ENCODE peak calls at places on chromosomes 4 and X, in seven cellular contexts. One of them, this sample, is unnamed.

GRCh38 chr4:76969493-76969892 is 19.9 kb downstream of the SEPTIN11 start:
- DNase-seq in sciatic nerve: no peak
- DNase-seq in OCI-M1: no peak
- DNase-seq in B cell: no peak
- DNase-seq in activated CD4-positive, alpha-beta T cell treated with anti-CD3 and anti-CD28 coated beads for 24 hours: no peak
- DNase-seq in CD4-positive, alpha-beta memory T cell: no peak
- DNase-seq in AG04450: no peak
- DNase-seq in this sample: no peak

GRCh38 chr4:182955411-182955810 is 38.2 kb upstream of the DCTD start:
- DNase-seq in sciatic nerve: no peak
- DNase-seq in OCI-M1: no peak
- DNase-seq in B cell: no peak
- DNase-seq in activated CD4-positive, alpha-beta T cell treated with anti-CD3 and anti-CD28 coated beads for 24 hours: no peak
- DNase-seq in CD4-positive, alpha-beta memory T cell: no peak
- DNase-seq in AG04450: no peak
- DNase-seq in this sample: no peak

GRCh38 chr4:34733185-34733916 is 1511.0 kb downstream of the ARAP2 start:
- DNase-seq in sciatic nerve: no peak
- DNase-seq in OCI-M1: no peak
- DNase-seq in B cell: no peak
- DNase-seq in activated CD4-positive, alpha-beta T cell treated with anti-CD3 and anti-CD28 coated beads for 24 hours: no peak
- DNase-seq in CD4-positive, alpha-beta memory T cell: no peak
- DNase-seq in AG04450: no peak
- DNase-seq in this sample: no peak

GRCh38 chr4:72564184-72564583 is 4.8 kb downstream of the ADAMTS3 start:
- DNase-seq in sciatic nerve: no peak
- DNase-seq in OCI-M1: no peak
- DNase-seq in B cell: no peak
- DNase-seq in activated CD4-positive, alpha-beta T cell treated with anti-CD3 and anti-CD28 coated beads for 24 hours: no peak
- DNase-seq in CD4-positive, alpha-beta memory T cell: no peak
- DNase-seq in AG04450: no peak
- DNase-seq in this sample: no peak

GRCh38 chr4:121951570-121952110 is at the start of gene TRPC3:
- DNase-seq in sciatic nerve: peak
- DNase-seq in OCI-M1: no peak
- DNase-seq in B cell: no peak
- DNase-seq in activated CD4-positive, alpha-beta T cell treated with anti-CD3 and anti-CD28 coated beads for 24 hours: no peak
- DNase-seq in CD4-positive, alpha-beta memory T cell: peak
- DNase-seq in AG04450: no peak
- DNase-seq in this sample: no peak

GRCh38 chr4:11497212-11497806 is 68.6 kb upstream of the HS3ST1 start:
- DNase-seq in sciatic nerve: no peak
- DNase-seq in OCI-M1: peak
- DNase-seq in B cell: no peak
- DNase-seq in activated CD4-positive, alpha-beta T cell treated with anti-CD3 and anti-CD28 coated beads for 24 hours: no peak
- DNase-seq in CD4-positive, alpha-beta memory T cell: no peak
- DNase-seq in AG04450: no peak
- DNase-seq in this sample: no peak

GRCh38 chrX:71919436-71919835 is 8.8 kb downstream of the NHSL2 start:
- DNase-seq in sciatic nerve: no peak
- DNase-seq in OCI-M1: no peak
- DNase-seq in B cell: no peak
- DNase-seq in activated CD4-positive, alpha-beta T cell treated with anti-CD3 and anti-CD28 coated beads for 24 hours: no peak
- DNase-seq in CD4-positive, alpha-beta memory T cell: no peak
- DNase-seq in AG04450: no peak
- DNase-seq in this sample: no peak

GRCh38 chr4:8373973-8374545 is 66.5 kb downstream of the ACOX3 start:
- DNase-seq in sciatic nerve: no peak
- DNase-seq in OCI-M1: no peak
- DNase-seq in B cell: no peak
- DNase-seq in activated CD4-positive, alpha-beta T cell treated with anti-CD3 and anti-CD28 coated beads for 24 hours: no peak
- DNase-seq in CD4-positive, alpha-beta memory T cell: no peak
- DNase-seq in AG04450: no peak
- DNase-seq in this sample: no peak

GRCh38 chrX:40853004-40853815 is 117.9 kb upstream of the MED14 start:
- DNase-seq in sciatic nerve: no peak
- DNase-seq in OCI-M1: no peak
- DNase-seq in B cell: no peak
- DNase-seq in activated CD4-positive, alpha-beta T cell treated with anti-CD3 and anti-CD28 coated beads for 24 hours: no peak
- DNase-seq in CD4-positive, alpha-beta memory T cell: no peak
- DNase-seq in AG04450: no peak
- DNase-seq in this sample: no peak

GRCh38 chrX:49053223-49054072 is 5.4 kb upstream of the CCDC120 start:
- DNase-seq in sciatic nerve: no peak
- DNase-seq in OCI-M1: no peak
- DNase-seq in B cell: peak
- DNase-seq in activated CD4-positive, alpha-beta T cell treated with anti-CD3 and anti-CD28 coated beads for 24 hours: no peak
- DNase-seq in CD4-positive, alpha-beta memory T cell: peak
- DNase-seq in AG04450: no peak
- DNase-seq in this sample: no peak

GRCh38 chrX:69538321-69538876 is 34.3 kb downstream of the NALF2 start:
- DNase-seq in sciatic nerve: peak
- DNase-seq in OCI-M1: peak
- DNase-seq in B cell: peak
- DNase-seq in activated CD4-positive, alpha-beta T cell treated with anti-CD3 and anti-CD28 coated beads for 24 hours: peak
- DNase-seq in CD4-positive, alpha-beta memory T cell: peak
- DNase-seq in AG04450: peak
- DNase-seq in this sample: peak

GRCh38 chrX:101357166-101357795 is 8.7 kb upstream of the TIMM8A start:
- DNase-seq in sciatic nerve: no peak
- DNase-seq in OCI-M1: no peak
- DNase-seq in B cell: no peak
- DNase-seq in activated CD4-positive, alpha-beta T cell treated with anti-CD3 and anti-CD28 coated beads for 24 hours: no peak
- DNase-seq in CD4-positive, alpha-beta memory T cell: no peak
- DNase-seq in AG04450: no peak
- DNase-seq in this sample: no peak

GRCh38 chr4:150038335-150039076 is 39.7 kb upstream of the DCLK2 start:
- DNase-seq in sciatic nerve: no peak
- DNase-seq in OCI-M1: no peak
- DNase-seq in B cell: peak
- DNase-seq in activated CD4-positive, alpha-beta T cell treated with anti-CD3 and anti-CD28 coated beads for 24 hours: no peak
- DNase-seq in CD4-positive, alpha-beta memory T cell: no peak
- DNase-seq in AG04450: no peak
- DNase-seq in this sample: no peak

GRCh38 chrX:17442898-17443297 is 67.9 kb downstream of the NHS start:
- DNase-seq in sciatic nerve: no peak
- DNase-seq in OCI-M1: no peak
- DNase-seq in B cell: no peak
- DNase-seq in activated CD4-positive, alpha-beta T cell treated with anti-CD3 and anti-CD28 coated beads for 24 hours: no peak
- DNase-seq in CD4-positive, alpha-beta memory T cell: no peak
- DNase-seq in AG04450: no peak
- DNase-seq in this sample: no peak

GRCh38 chr4:88803600-88804096 is 106.0 kb upstream of the NAP1L5 start:
- DNase-seq in sciatic nerve: no peak
- DNase-seq in OCI-M1: peak
- DNase-seq in B cell: no peak
- DNase-seq in activated CD4-positive, alpha-beta T cell treated with anti-CD3 and anti-CD28 coated beads for 24 hours: no peak
- DNase-seq in CD4-positive, alpha-beta memory T cell: no peak
- DNase-seq in AG04450: peak
- DNase-seq in this sample: no peak

GRCh38 chr4:52979020-52979419 is 116.9 kb downstream of the RASL11B start:
- DNase-seq in sciatic nerve: no peak
- DNase-seq in OCI-M1: no peak
- DNase-seq in B cell: no peak
- DNase-seq in activated CD4-positive, alpha-beta T cell treated with anti-CD3 and anti-CD28 coated beads for 24 hours: no peak
- DNase-seq in CD4-positive, alpha-beta memory T cell: no peak
- DNase-seq in AG04450: no peak
- DNase-seq in this sample: no peak

GRCh38 chr4:135532132-135532531 is 1330.5 kb upstream of the PABPC4L start:
- DNase-seq in sciatic nerve: no peak
- DNase-seq in OCI-M1: no peak
- DNase-seq in B cell: no peak
- DNase-seq in activated CD4-positive, alpha-beta T cell treated with anti-CD3 and anti-CD28 coated beads for 24 hours: no peak
- DNase-seq in CD4-positive, alpha-beta memory T cell: no peak
- DNase-seq in AG04450: no peak
- DNase-seq in this sample: no peak

GRCh38 chr4:185567828-185568442 is 32.6 kb upstream of the PDLIM3 start:
- DNase-seq in sciatic nerve: no peak
- DNase-seq in OCI-M1: no peak
- DNase-seq in B cell: no peak
- DNase-seq in activated CD4-positive, alpha-beta T cell treated with anti-CD3 and anti-CD28 coated beads for 24 hours: no peak
- DNase-seq in CD4-positive, alpha-beta memory T cell: no peak
- DNase-seq in AG04450: peak
- DNase-seq in this sample: peak

GRCh38 chrX:136126892-136127406 is 20.4 kb upstream of the FHL1 start:
- DNase-seq in sciatic nerve: no peak
- DNase-seq in OCI-M1: peak
- DNase-seq in B cell: no peak
- DNase-seq in activated CD4-positive, alpha-beta T cell treated with anti-CD3 and anti-CD28 coated beads for 24 hours: no peak
- DNase-seq in CD4-positive, alpha-beta memory T cell: no peak
- DNase-seq in AG04450: no peak
- DNase-seq in this sample: no peak

GRCh38 chr4:147747787-147748454 is 16.0 kb downstream of the ARHGAP10 start:
- DNase-seq in sciatic nerve: no peak
- DNase-seq in OCI-M1: no peak
- DNase-seq in B cell: no peak
- DNase-seq in activated CD4-positive, alpha-beta T cell treated with anti-CD3 and anti-CD28 coated beads for 24 hours: no peak
- DNase-seq in CD4-positive, alpha-beta memory T cell: no peak
- DNase-seq in AG04450: no peak
- DNase-seq in this sample: no peak

GRCh38 chr4:174378951-174379350 is 95.2 kb downstream of the CEP44 start:
- DNase-seq in sciatic nerve: no peak
- DNase-seq in OCI-M1: no peak
- DNase-seq in B cell: no peak
- DNase-seq in activated CD4-positive, alpha-beta T cell treated with anti-CD3 and anti-CD28 coated beads for 24 hours: no peak
- DNase-seq in CD4-positive, alpha-beta memory T cell: no peak
- DNase-seq in AG04450: no peak
- DNase-seq in this sample: no peak

GRCh38 chrX:39518451-39519212 is 579.1 kb downstream of the BCOR start:
- DNase-seq in sciatic nerve: no peak
- DNase-seq in OCI-M1: no peak
- DNase-seq in B cell: no peak
- DNase-seq in activated CD4-positive, alpha-beta T cell treated with anti-CD3 and anti-CD28 coated beads for 24 hours: no peak
- DNase-seq in CD4-positive, alpha-beta memory T cell: no peak
- DNase-seq in AG04450: no peak
- DNase-seq in this sample: no peak

GRCh38 chr4:14871676-14872430 is 130.4 kb upstream of the CPEB2 start:
- DNase-seq in sciatic nerve: no peak
- DNase-seq in OCI-M1: peak
- DNase-seq in B cell: peak
- DNase-seq in activated CD4-positive, alpha-beta T cell treated with anti-CD3 and anti-CD28 coated beads for 24 hours: no peak
- DNase-seq in CD4-positive, alpha-beta memory T cell: peak
- DNase-seq in AG04450: no peak
- DNase-seq in this sample: no peak

GRCh38 chr4:103002551-103002950 is 17.0 kb downstream of the SLC9B1 start:
- DNase-seq in sciatic nerve: no peak
- DNase-seq in OCI-M1: no peak
- DNase-seq in B cell: no peak
- DNase-seq in activated CD4-positive, alpha-beta T cell treated with anti-CD3 and anti-CD28 coated beads for 24 hours: no peak
- DNase-seq in CD4-positive, alpha-beta memory T cell: no peak
- DNase-seq in AG04450: no peak
- DNase-seq in this sample: no peak

GRCh38 chrX:71859637-71860036 is 51.0 kb upstream of the NHSL2 start:
- DNase-seq in sciatic nerve: no peak
- DNase-seq in OCI-M1: peak
- DNase-seq in B cell: no peak
- DNase-seq in activated CD4-positive, alpha-beta T cell treated with anti-CD3 and anti-CD28 coated beads for 24 hours: peak
- DNase-seq in CD4-positive, alpha-beta memory T cell: peak
- DNase-seq in AG04450: no peak
- DNase-seq in this sample: no peak